ENCODE peak calls at places on chromosome 6, in four cellular contexts. One of them, this sample, is unnamed.

GRCh38 chr6:141117869-141118268 is 1014.9 kb upstream of the GJE1 start:
- DNase-seq in AG10803: no peak
- DNase-seq in NAMALWA: no peak
- DNase-seq in lower leg skin: no peak
- DNase-seq in this sample: peak; percentile 22

GRCh38 chr6:24520929-24521546 is 26.3 kb downstream of the ALDH5A1 start:
- DNase-seq in AG10803: peak; percentile 33
- DNase-seq in NAMALWA: peak; percentile 75
- DNase-seq in lower leg skin: no peak
- DNase-seq in this sample: peak; percentile 36

GRCh38 chr6:89605861-89606260 is 32.7 kb downstream of the LYRM2 start:
- DNase-seq in AG10803: no peak
- DNase-seq in NAMALWA: no peak
- DNase-seq in lower leg skin: no peak
- DNase-seq in this sample: no peak

GRCh38 chr6:10510592-10511367 is 10.4 kb upstream of the GCNT2 start:
- DNase-seq in AG10803: peak; percentile 11
- DNase-seq in NAMALWA: peak; percentile 79
- DNase-seq in lower leg skin: peak; percentile 89
- DNase-seq in this sample: peak; percentile 46

GRCh38 chr6:121614115-121614514 is 178.7 kb downstream of the GJA1 start:
- DNase-seq in AG10803: no peak
- DNase-seq in NAMALWA: no peak
- DNase-seq in lower leg skin: no peak
- DNase-seq in this sample: peak; percentile 84

GRCh38 chr6:89007209-89008001 is 44.0 kb upstream of the RNGTT start:
- DNase-seq in AG10803: no peak
- DNase-seq in NAMALWA: no peak
- DNase-seq in lower leg skin: no peak
- DNase-seq in this sample: peak; percentile 23

GRCh38 chr6:134020543-134020942 is 31.9 kb downstream of the SLC2A12 start:
- DNase-seq in AG10803: no peak
- DNase-seq in NAMALWA: no peak
- DNase-seq in lower leg skin: no peak
- DNase-seq in this sample: no peak

GRCh38 chr6:18477301-18477941 is 90.3 kb downstream of the RNF144B start:
- DNase-seq in AG10803: peak; percentile 39
- DNase-seq in NAMALWA: peak; percentile 59
- DNase-seq in lower leg skin: no peak
- DNase-seq in this sample: peak; percentile 12

GRCh38 chr6:160248538-160248937 is 10.1 kb downstream of the SLC22A2 start:
- DNase-seq in AG10803: peak; percentile 10
- DNase-seq in NAMALWA: no peak
- DNase-seq in lower leg skin: no peak
- DNase-seq in this sample: peak; percentile 14

GRCh38 chr6:12844284-12845223 is 128.0 kb downstream of the PHACTR1 start:
- DNase-seq in AG10803: peak; percentile 60
- DNase-seq in NAMALWA: peak; percentile 56
- DNase-seq in lower leg skin: no peak
- DNase-seq in this sample: peak; percentile 17

GRCh38 chr6:73610444-73611275 is 43.1 kb downstream of the SLC17A5 start:
- DNase-seq in AG10803: peak; percentile 57
- DNase-seq in NAMALWA: peak; percentile 66
- DNase-seq in lower leg skin: peak; percentile 66
- DNase-seq in this sample: peak; percentile 46

GRCh38 chr6:79167931-79168694 is 66.4 kb downstream of the HMGN3 start:
- DNase-seq in AG10803: peak; percentile 0
- DNase-seq in NAMALWA: no peak
- DNase-seq in lower leg skin: no peak
- DNase-seq in this sample: peak; percentile 66